ENCODE peak calls at places on chromosomes 6 and 20, in eight cellular contexts. One of them, this sample, is unnamed.

GRCh38 chr20:10540636-10541493 is 105.8 kb downstream of the SLX4IP start:
- DNase-seq in glutamatergic neuron: no peak
- DNase-seq in fibroblast of pulmonary artery: peak; percentile 91
- DNase-seq in OCI-LY7: no peak
- DNase-seq in CD4-positive, alpha-beta T cell: no peak
- DNase-seq in AG10803: peak; percentile 77
- DNase-seq in foreskin fibroblast: peak; percentile 90
- DNase-seq in retinal pigment epithelial cell: peak; percentile 74
- DNase-seq in this sample: no peak

GRCh38 chr6:103617642-103618041 is 1242.1 kb downstream of the HACE1 start:
- DNase-seq in glutamatergic neuron: no peak
- DNase-seq in fibroblast of pulmonary artery: no peak
- DNase-seq in OCI-LY7: no peak
- DNase-seq in CD4-positive, alpha-beta T cell: no peak
- DNase-seq in AG10803: no peak
- DNase-seq in foreskin fibroblast: no peak
- DNase-seq in retinal pigment epithelial cell: no peak
- DNase-seq in this sample: no peak

GRCh38 chr20:8449120-8449519 is 317.1 kb downstream of the PLCB1 start:
- DNase-seq in glutamatergic neuron: no peak
- DNase-seq in fibroblast of pulmonary artery: peak; percentile 27
- DNase-seq in OCI-LY7: no peak
- DNase-seq in CD4-positive, alpha-beta T cell: no peak
- DNase-seq in AG10803: peak; percentile 55
- DNase-seq in foreskin fibroblast: peak; percentile 52
- DNase-seq in retinal pigment epithelial cell: no peak
- DNase-seq in this sample: no peak

GRCh38 chr6:7841781-7842468 is 68.7 kb downstream of the TXNDC5 start:
- DNase-seq in glutamatergic neuron: no peak
- DNase-seq in fibroblast of pulmonary artery: peak; percentile 80
- DNase-seq in OCI-LY7: no peak
- DNase-seq in CD4-positive, alpha-beta T cell: no peak
- DNase-seq in AG10803: peak; percentile 70
- DNase-seq in foreskin fibroblast: peak; percentile 51
- DNase-seq in retinal pigment epithelial cell: no peak
- DNase-seq in this sample: no peak

GRCh38 chr20:32278199-32278643 is 770 bp downstream of the KIF3B start:
- DNase-seq in glutamatergic neuron: no peak
- DNase-seq in fibroblast of pulmonary artery: peak; percentile 19
- DNase-seq in OCI-LY7: peak; percentile 63
- DNase-seq in CD4-positive, alpha-beta T cell: no peak
- DNase-seq in AG10803: no peak
- DNase-seq in foreskin fibroblast: no peak
- DNase-seq in retinal pigment epithelial cell: no peak
- DNase-seq in this sample: peak; percentile 27

GRCh38 chr6:1558388-1558787 is 51.3 kb upstream of the FOXC1 start:
- DNase-seq in glutamatergic neuron: no peak
- DNase-seq in fibroblast of pulmonary artery: no peak
- DNase-seq in OCI-LY7: no peak
- DNase-seq in CD4-positive, alpha-beta T cell: no peak
- DNase-seq in AG10803: no peak
- DNase-seq in foreskin fibroblast: peak; percentile 31
- DNase-seq in retinal pigment epithelial cell: no peak
- DNase-seq in this sample: no peak

GRCh38 chr6:7728855-7729590 is 3.1 kb downstream of the BMP6 start:
- DNase-seq in glutamatergic neuron: no peak
- DNase-seq in fibroblast of pulmonary artery: peak; percentile 57
- DNase-seq in OCI-LY7: no peak
- DNase-seq in CD4-positive, alpha-beta T cell: no peak
- DNase-seq in AG10803: no peak
- DNase-seq in foreskin fibroblast: no peak
- DNase-seq in retinal pigment epithelial cell: no peak
- DNase-seq in this sample: no peak

GRCh38 chr6:27890351-27891299 is 21.6 kb downstream of the OR2B2 start:
- DNase-seq in glutamatergic neuron: peak; percentile 54
- DNase-seq in fibroblast of pulmonary artery: peak; percentile 97
- DNase-seq in OCI-LY7: peak; percentile 94
- DNase-seq in CD4-positive, alpha-beta T cell: peak; percentile 69
- DNase-seq in AG10803: peak; percentile 93
- DNase-seq in foreskin fibroblast: peak; percentile 94
- DNase-seq in retinal pigment epithelial cell: peak; percentile 88
- DNase-seq in this sample: peak; percentile 82

GRCh38 chr20:62712606-62713005 is 4.0 kb downstream of the NTSR1 start:
- DNase-seq in glutamatergic neuron: no peak
- DNase-seq in fibroblast of pulmonary artery: no peak
- DNase-seq in OCI-LY7: no peak
- DNase-seq in CD4-positive, alpha-beta T cell: no peak
- DNase-seq in AG10803: no peak
- DNase-seq in foreskin fibroblast: no peak
- DNase-seq in retinal pigment epithelial cell: no peak
- DNase-seq in this sample: no peak

GRCh38 chr6:137165375-137166246 is 7.8 kb downstream of the IL22RA2 start:
- DNase-seq in glutamatergic neuron: no peak
- DNase-seq in fibroblast of pulmonary artery: no peak
- DNase-seq in OCI-LY7: peak; percentile 79
- DNase-seq in CD4-positive, alpha-beta T cell: no peak
- DNase-seq in AG10803: peak; percentile 4
- DNase-seq in foreskin fibroblast: peak; percentile 8
- DNase-seq in retinal pigment epithelial cell: no peak
- DNase-seq in this sample: peak; percentile 67

GRCh38 chr6:41599015-41599835 is 39.0 kb upstream of the MDFI start:
- DNase-seq in glutamatergic neuron: no peak
- DNase-seq in fibroblast of pulmonary artery: no peak
- DNase-seq in OCI-LY7: no peak
- DNase-seq in CD4-positive, alpha-beta T cell: no peak
- DNase-seq in AG10803: no peak
- DNase-seq in foreskin fibroblast: no peak
- DNase-seq in retinal pigment epithelial cell: no peak
- DNase-seq in this sample: no peak

GRCh38 chr20:8967641-8968245 is 101.1 kb upstream of the PLCB4 start:
- DNase-seq in glutamatergic neuron: no peak
- DNase-seq in fibroblast of pulmonary artery: no peak
- DNase-seq in OCI-LY7: no peak
- DNase-seq in CD4-positive, alpha-beta T cell: no peak
- DNase-seq in AG10803: no peak
- DNase-seq in foreskin fibroblast: peak; percentile 24
- DNase-seq in retinal pigment epithelial cell: no peak
- DNase-seq in this sample: no peak

GRCh38 chr6:30074331-30075093 is 1.1 kb downstream of the RNF39 start:
- DNase-seq in glutamatergic neuron: peak; percentile 28
- DNase-seq in fibroblast of pulmonary artery: no peak
- DNase-seq in OCI-LY7: no peak
- DNase-seq in CD4-positive, alpha-beta T cell: no peak
- DNase-seq in AG10803: no peak
- DNase-seq in foreskin fibroblast: peak; percentile 35
- DNase-seq in retinal pigment epithelial cell: no peak
- DNase-seq in this sample: no peak

GRCh38 chr6:38533064-38533463 is 106.7 kb downstream of the BTBD9 start:
- DNase-seq in glutamatergic neuron: no peak
- DNase-seq in fibroblast of pulmonary artery: no peak
- DNase-seq in OCI-LY7: no peak
- DNase-seq in CD4-positive, alpha-beta T cell: no peak
- DNase-seq in AG10803: no peak
- DNase-seq in foreskin fibroblast: no peak
- DNase-seq in retinal pigment epithelial cell: no peak
- DNase-seq in this sample: no peak

GRCh38 chr20:46031701-46032254 is 2.8 kb downstream of the SLC12A5 start:
- DNase-seq in glutamatergic neuron: peak; percentile 73
- DNase-seq in fibroblast of pulmonary artery: no peak
- DNase-seq in OCI-LY7: no peak
- DNase-seq in CD4-positive, alpha-beta T cell: no peak
- DNase-seq in AG10803: no peak
- DNase-seq in foreskin fibroblast: peak; percentile 23
- DNase-seq in retinal pigment epithelial cell: no peak
- DNase-seq in this sample: no peak

GRCh38 chr6:121826156-121826810 is 390.8 kb downstream of the GJA1 start:
- DNase-seq in glutamatergic neuron: no peak
- DNase-seq in fibroblast of pulmonary artery: peak; percentile 94
- DNase-seq in OCI-LY7: no peak
- DNase-seq in CD4-positive, alpha-beta T cell: no peak
- DNase-seq in AG10803: peak; percentile 84
- DNase-seq in foreskin fibroblast: peak; percentile 90
- DNase-seq in retinal pigment epithelial cell: peak; percentile 72
- DNase-seq in this sample: no peak

GRCh38 chr6:155317186-155317585 is 2.9 kb upstream of the TFB1M start:
- DNase-seq in glutamatergic neuron: no peak
- DNase-seq in fibroblast of pulmonary artery: peak; percentile 17
- DNase-seq in OCI-LY7: peak; percentile 27
- DNase-seq in CD4-positive, alpha-beta T cell: no peak
- DNase-seq in AG10803: no peak
- DNase-seq in foreskin fibroblast: peak; percentile 24
- DNase-seq in retinal pigment epithelial cell: no peak
- DNase-seq in this sample: no peak
- TF ChIP-seq CTCF in glutamatergic neuron: peak; percentile 40
- TF ChIP-seq CTCF in fibroblast of pulmonary artery: peak; percentile 27
- TF ChIP-seq CTCF in OCI-LY7: peak; percentile 55
- TF ChIP-seq CTCF in CD4-positive, alpha-beta T cell: no peak
- TF ChIP-seq CTCF in AG10803: peak; percentile 43
- TF ChIP-seq CTCF in foreskin fibroblast: peak; percentile 8
- TF ChIP-seq CTCF in retinal pigment epithelial cell: no peak
- TF ChIP-seq CTCF in this sample: peak; percentile 57

GRCh38 chr20:51381557-51381956 is 161.0 kb downstream of the NFATC2 start:
- DNase-seq in glutamatergic neuron: no peak
- DNase-seq in fibroblast of pulmonary artery: no peak
- DNase-seq in OCI-LY7: peak; percentile 86
- DNase-seq in CD4-positive, alpha-beta T cell: no peak
- DNase-seq in AG10803: no peak
- DNase-seq in foreskin fibroblast: no peak
- DNase-seq in retinal pigment epithelial cell: no peak
- DNase-seq in this sample: no peak
- TF ChIP-seq CTCF in glutamatergic neuron: no peak
- TF ChIP-seq CTCF in fibroblast of pulmonary artery: no peak
- TF ChIP-seq CTCF in OCI-LY7: peak; percentile 79
- TF ChIP-seq CTCF in CD4-positive, alpha-beta T cell: no peak
- TF ChIP-seq CTCF in AG10803: no peak
- TF ChIP-seq CTCF in foreskin fibroblast: no peak
- TF ChIP-seq CTCF in retinal pigment epithelial cell: no peak
- TF ChIP-seq CTCF in this sample: no peak

GRCh38 chr6:87832025-87832825 is 130.2 kb upstream of the AKIRIN2 start:
- DNase-seq in glutamatergic neuron: no peak
- DNase-seq in fibroblast of pulmonary artery: peak; percentile 29
- DNase-seq in OCI-LY7: peak; percentile 84
- DNase-seq in CD4-positive, alpha-beta T cell: no peak
- DNase-seq in AG10803: peak; percentile 24
- DNase-seq in foreskin fibroblast: peak; percentile 28
- DNase-seq in retinal pigment epithelial cell: no peak
- DNase-seq in this sample: no peak
- TF ChIP-seq CTCF in glutamatergic neuron: no peak
- TF ChIP-seq CTCF in fibroblast of pulmonary artery: peak; percentile 49
- TF ChIP-seq CTCF in OCI-LY7: peak; percentile 98
- TF ChIP-seq CTCF in CD4-positive, alpha-beta T cell: peak; percentile 49
- TF ChIP-seq CTCF in AG10803: peak; percentile 55
- TF ChIP-seq CTCF in foreskin fibroblast: peak; percentile 32
- TF ChIP-seq CTCF in retinal pigment epithelial cell: peak; percentile 55
- TF ChIP-seq CTCF in this sample: peak; percentile 35

GRCh38 chr6:102216232-102216631 is 822.7 kb downstream of the GRIK2 start:
- DNase-seq in glutamatergic neuron: no peak
- DNase-seq in fibroblast of pulmonary artery: no peak
- DNase-seq in OCI-LY7: no peak
- DNase-seq in CD4-positive, alpha-beta T cell: no peak
- DNase-seq in AG10803: no peak
- DNase-seq in foreskin fibroblast: no peak
- DNase-seq in retinal pigment epithelial cell: no peak
- DNase-seq in this sample: no peak
- TF ChIP-seq CTCF in glutamatergic neuron: peak; percentile 27
- TF ChIP-seq CTCF in fibroblast of pulmonary artery: no peak
- TF ChIP-seq CTCF in OCI-LY7: no peak
- TF ChIP-seq CTCF in CD4-positive, alpha-beta T cell: no peak
- TF ChIP-seq CTCF in AG10803: no peak
- TF ChIP-seq CTCF in foreskin fibroblast: no peak
- TF ChIP-seq CTCF in retinal pigment epithelial cell: no peak
- TF ChIP-seq CTCF in this sample: no peak

GRCh38 chr6:10692965-10693538 is 1.4 kb downstream of the C6orf52 start:
- DNase-seq in glutamatergic neuron: no peak
- DNase-seq in fibroblast of pulmonary artery: no peak
- DNase-seq in OCI-LY7: no peak
- DNase-seq in CD4-positive, alpha-beta T cell: no peak
- DNase-seq in AG10803: no peak
- DNase-seq in foreskin fibroblast: no peak
- DNase-seq in retinal pigment epithelial cell: no peak
- DNase-seq in this sample: no peak

GRCh38 chr6:10695086-10695657 is 400 bp downstream of the PAK1IP1 start:
- DNase-seq in glutamatergic neuron: no peak
- DNase-seq in fibroblast of pulmonary artery: peak; percentile 3
- DNase-seq in OCI-LY7: no peak
- DNase-seq in CD4-positive, alpha-beta T cell: no peak
- DNase-seq in AG10803: no peak
- DNase-seq in foreskin fibroblast: no peak
- DNase-seq in retinal pigment epithelial cell: no peak
- DNase-seq in this sample: no peak

GRCh38 chr6:10690651-10691445 is 3.6 kb downstream of the C6orf52 start:
- DNase-seq in glutamatergic neuron: no peak
- DNase-seq in fibroblast of pulmonary artery: peak; percentile 6
- DNase-seq in OCI-LY7: no peak
- DNase-seq in CD4-positive, alpha-beta T cell: no peak
- DNase-seq in AG10803: no peak
- DNase-seq in foreskin fibroblast: peak; percentile 9
- DNase-seq in retinal pigment epithelial cell: peak; percentile 53
- DNase-seq in this sample: no peak

GRCh38 chr6:10696655-10697054 is 1.9 kb downstream of the PAK1IP1 start:
- DNase-seq in glutamatergic neuron: no peak
- DNase-seq in fibroblast of pulmonary artery: no peak
- DNase-seq in OCI-LY7: no peak
- DNase-seq in CD4-positive, alpha-beta T cell: no peak
- DNase-seq in AG10803: no peak
- DNase-seq in foreskin fibroblast: no peak
- DNase-seq in retinal pigment epithelial cell: no peak
- DNase-seq in this sample: no peak

GRCh38 chr6:10694302-10695085 is at the start of the genes C6orf52 and PAK1IP1:
- DNase-seq in glutamatergic neuron: peak; percentile 87
- DNase-seq in fibroblast of pulmonary artery: peak; percentile 95
- DNase-seq in OCI-LY7: peak; percentile 97
- DNase-seq in CD4-positive, alpha-beta T cell: peak; percentile 91
- DNase-seq in AG10803: peak; percentile 93
- DNase-seq in foreskin fibroblast: peak; percentile 96
- DNase-seq in retinal pigment epithelial cell: peak; percentile 80
- DNase-seq in this sample: peak; percentile 96
- TF ChIP-seq CTCF in glutamatergic neuron: no peak
- TF ChIP-seq CTCF in fibroblast of pulmonary artery: no peak
- TF ChIP-seq CTCF in OCI-LY7: no peak
- TF ChIP-seq CTCF in CD4-positive, alpha-beta T cell: no peak
- TF ChIP-seq CTCF in AG10803: no peak
- TF ChIP-seq CTCF in foreskin fibroblast: no peak
- TF ChIP-seq CTCF in retinal pigment epithelial cell: no peak
- TF ChIP-seq CTCF in this sample: no peak

GRCh38 chr6:24064106-24064505 is 61.9 kb upstream of the NRSN1 start:
- DNase-seq in glutamatergic neuron: no peak
- DNase-seq in fibroblast of pulmonary artery: no peak
- DNase-seq in OCI-LY7: no peak
- DNase-seq in CD4-positive, alpha-beta T cell: no peak
- DNase-seq in AG10803: no peak
- DNase-seq in foreskin fibroblast: no peak
- DNase-seq in retinal pigment epithelial cell: no peak
- DNase-seq in this sample: no peak
- TF ChIP-seq CTCF in glutamatergic neuron: peak; percentile 18
- TF ChIP-seq CTCF in fibroblast of pulmonary artery: no peak
- TF ChIP-seq CTCF in OCI-LY7: peak; percentile 39
- TF ChIP-seq CTCF in CD4-positive, alpha-beta T cell: no peak
- TF ChIP-seq CTCF in AG10803: peak; percentile 31
- TF ChIP-seq CTCF in foreskin fibroblast: no peak
- TF ChIP-seq CTCF in retinal pigment epithelial cell: peak; percentile 56
- TF ChIP-seq CTCF in this sample: peak; percentile 17

GRCh38 chr20:19304886-19305415 is 92.5 kb downstream of the SLC24A3 start:
- DNase-seq in glutamatergic neuron: no peak
- DNase-seq in fibroblast of pulmonary artery: no peak
- DNase-seq in OCI-LY7: no peak
- DNase-seq in CD4-positive, alpha-beta T cell: no peak
- DNase-seq in AG10803: no peak
- DNase-seq in foreskin fibroblast: no peak
- DNase-seq in retinal pigment epithelial cell: no peak
- DNase-seq in this sample: no peak
- TF ChIP-seq CTCF in glutamatergic neuron: no peak
- TF ChIP-seq CTCF in fibroblast of pulmonary artery: no peak
- TF ChIP-seq CTCF in OCI-LY7: no peak
- TF ChIP-seq CTCF in CD4-positive, alpha-beta T cell: no peak
- TF ChIP-seq CTCF in AG10803: no peak
- TF ChIP-seq CTCF in foreskin fibroblast: no peak
- TF ChIP-seq CTCF in retinal pigment epithelial cell: no peak
- TF ChIP-seq CTCF in this sample: no peak